ENCODE peak calls at places on chromosomes 7 and 10, in nine cellular contexts. B is endothelial cell of umbilical vein, H is lower leg skin, U is A549, N is right lobe of liver, V is GM12892, E is stomach, Q is ovary, A is suprapubic skin. J is an unnamed sample.

GRCh38 chr7:74069790-74070618 is 13.6 kb upstream of the LIMK1 start:
- DNase-seq in Q (no peak), H (no peak), U (no peak), A (no peak), B (no peak), N (peak; percentile 19), V (no peak), E (no peak), J (no peak)

GRCh38 chr10:89073719-89074118 is 83.1 kb downstream of the FAS start:
- DNase-seq in N (no peak), E (no peak), H (no peak), B (no peak), V (no peak), Q (no peak), A (no peak), U (no peak), J (no peak)

GRCh38 chr10:49108656-49109055 is 6.7 kb downstream of the VSTM4 start:
- DNase-seq in H (peak; percentile 52), U (no peak), Q (no peak), V (no peak), B (no peak), E (no peak), N (no peak), A (no peak), J (no peak)

GRCh38 chr7:24860611-24861010 is 103.3 kb upstream of the GSDME start:
- DNase-seq in V (no peak), E (no peak), B (no peak), A (no peak), U (no peak), Q (no peak), H (no peak), N (no peak), J (no peak)

GRCh38 chr7:30726296-30727006 is 25.5 kb upstream of the INMT start:
- DNase-seq in A (no peak), H (no peak), Q (no peak), B (no peak), V (no peak), U (no peak), E (no peak), N (no peak), J (no peak)

GRCh38 chr7:157065046-157065445 is 54.6 kb upstream of the MNX1 start:
- DNase-seq in E (no peak), Q (no peak), N (no peak), V (no peak), B (no peak), H (peak; percentile 68), A (peak; percentile 72), U (no peak), J (no peak)

GRCh38 chr7:37409456-37409855 is 39.2 kb downstream of the ELMO1 start:
- DNase-seq in U (no peak), H (peak; percentile 75), V (no peak), N (no peak), E (no peak), A (no peak), B (peak; percentile 47), Q (no peak), J (no peak)

GRCh38 chr10:131625041-131625440 is 275.8 kb upstream of the PPP2R2D start:
- DNase-seq in E (no peak), B (no peak), N (no peak), Q (no peak), H (peak; percentile 56), V (no peak), A (no peak), U (no peak), J (no peak)

GRCh38 chr7:132097550-132098134 is 478.6 kb downstream of the PLXNA4 start:
- DNase-seq in B (no peak), U (no peak), H (peak; percentile 76), Q (no peak), N (no peak), V (no peak), A (no peak), E (no peak), J (no peak)

GRCh38 chr7:121012919-121013318 is 24.4 kb downstream of the CPED1 start:
- DNase-seq in H (no peak), Q (no peak), U (no peak), B (no peak), N (no peak), V (no peak), A (no peak), E (no peak), J (no peak)

GRCh38 chr10:56823849-56824248 is 462.8 kb upstream of the ZWINT start:
- DNase-seq in H (no peak), A (no peak), V (no peak), U (no peak), N (no peak), E (no peak), B (no peak), Q (no peak), J (no peak)

GRCh38 chr10:1557081-1557480 is 180.2 kb downstream of the ADARB2 start:
- DNase-seq in A (no peak), E (no peak), B (no peak), Q (no peak), V (no peak), N (no peak), U (no peak), H (no peak), J (no peak)

GRCh38 chr7:30521532-30521931 is 16.9 kb upstream of the GGCT start:
- DNase-seq in E (no peak), N (no peak), H (peak; percentile 91), A (no peak), U (no peak), Q (no peak), V (no peak), B (no peak), J (no peak)

GRCh38 chr10:90930070-90930837 is 9.4 kb upstream of the ANKRD1 start:
- DNase-seq in H (no peak), B (peak; percentile 90), V (no peak), N (no peak), A (no peak), E (no peak), U (peak; percentile 52), Q (peak; percentile 40), J (no peak)

GRCh38 chr10:124892905-124893304 is 49.0 kb upstream of the ZRANB1 start:
- DNase-seq in U (no peak), Q (no peak), E (no peak), B (no peak), V (no peak), N (no peak), A (no peak), H (no peak), J (no peak)

GRCh38 chr7:143372070-143372469 is 9.1 kb upstream of the ZYX start:
- DNase-seq in B (peak; percentile 87), Q (no peak), V (no peak), N (peak; percentile 55), H (no peak), U (no peak), A (no peak), E (peak; percentile 52), J (peak; percentile 69)

GRCh38 chr10:69669408-69669807 is 39.4 kb downstream of the FAM241B start:
- DNase-seq in H (no peak), V (no peak), B (no peak), E (no peak), Q (no peak), U (no peak), A (no peak), N (no peak), J (no peak)

GRCh38 chr7:40680657-40681056 is 545.9 kb downstream of the SUGCT start:
- DNase-seq in E (no peak), B (peak; percentile 31), V (peak; percentile 5), H (no peak), N (no peak), U (peak; percentile 29), Q (no peak), A (no peak), J (peak; percentile 31)

GRCh38 chr10:130820880-130821482 is 490.5 kb downstream of the TCERG1L start:
- DNase-seq in B (no peak), V (no peak), H (peak; percentile 59), N (no peak), Q (no peak), U (no peak), E (no peak), A (no peak), J (no peak)

DNA sequence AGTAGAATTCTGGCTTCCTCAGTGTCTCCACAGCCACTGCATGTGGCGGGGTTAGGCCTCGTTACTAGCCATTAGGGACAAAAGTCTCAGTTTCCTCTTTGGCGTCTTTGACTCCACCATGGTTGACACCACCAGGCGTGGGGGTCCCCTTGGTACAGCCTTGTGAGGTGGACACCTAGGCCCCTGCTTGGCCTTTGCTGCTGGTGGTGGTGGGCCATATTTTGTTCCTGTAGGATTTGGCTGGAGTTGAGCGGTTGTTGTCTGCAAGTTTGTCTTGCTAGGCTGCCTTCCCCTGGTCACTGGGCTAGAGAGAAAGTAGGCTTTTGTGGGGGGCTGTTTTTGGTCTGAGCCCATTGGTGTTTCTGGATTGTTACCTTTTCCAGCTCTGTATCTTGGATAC is 272.7 kb downstream of the CAMK1D start:
- DNase-seq in V (no peak), N (no peak), B (no peak), A (no peak), U (no peak), E (no peak), Q (no peak), H (peak; percentile 59), J (no peak)
- TF ChIP-seq POLR2A in V (no peak), N (no peak), B (no peak), A (no peak), U (no peak), E (no peak), Q (no peak), H (no peak), J (no peak)

GRCh38 chr10:38212460-38212859 is 118.3 kb downstream of the ZNF37A start:
- DNase-seq in V (no peak), Q (no peak), U (no peak), E (no peak), H (no peak), B (no peak), A (no peak), N (no peak), J (no peak)
- TF ChIP-seq POLR2A in V (no peak), Q (no peak), U (no peak), E (no peak), H (no peak), B (no peak), A (no peak), N (no peak), J (no peak)

GRCh38 chr10:104307576-104308438 is 30.5 kb downstream of the ITPRIP start:
- DNase-seq in U (no peak), H (no peak), B (no peak), A (no peak), N (no peak), E (no peak), V (no peak), Q (no peak), J (no peak)
- TF ChIP-seq POLR2A in U (no peak), H (no peak), B (no peak), A (no peak), N (no peak), E (no peak), V (no peak), Q (no peak), J (no peak)

GRCh38 chr7:150801946-150802771 is 1.6 kb downstream of the TMEM176A start:
- DNase-seq in Q (no peak), U (no peak), H (peak; percentile 50), V (no peak), B (no peak), E (no peak), A (no peak), N (no peak), J (no peak)
- TF ChIP-seq POLR2A in Q (no peak), U (no peak), H (no peak), V (no peak), B (no peak), E (no peak), A (no peak), N (no peak), J (no peak)

GRCh38 chr10:133257489-133258065 is 19.1 kb downstream of the ADAM8 start:
- DNase-seq in U (peak; percentile 87), Q (peak; percentile 84), E (peak; percentile 86), V (peak; percentile 52), B (peak; percentile 29), A (no peak), N (peak; percentile 83), H (peak; percentile 94), J (no peak)
- TF ChIP-seq POLR2A in U (peak; percentile 46), Q (no peak), E (no peak), V (no peak), B (no peak), A (no peak), N (no peak), H (no peak), J (no peak)